ENCODE peak calls at places on chromosomes 7 and 10, in six cellular contexts. X is IMR-90; U is effector memory CD4-positive, alpha-beta T cell; I is lower lobe of right lung; H is naive thymus-derived CD4-positive, alpha-beta T cell; E is colonic mucosa. L is an unnamed sample.

GRCh38 chr7:105130048-105130447 is 116.0 kb downstream of the KMT2E start:
- DNase-seq in H (no peak), X (no peak), I (no peak), E (no peak), U (no peak), L (no peak)

GRCh38 chr10:59387951-59388431 is 25.6 kb upstream of the FAM13C start:
- DNase-seq in X (peak; percentile 90), I (no peak), E (no peak), U (no peak), H (no peak), L (no peak)

GRCh38 chr7:158645842-158646241 is 58.2 kb upstream of the PTPRN2 start:
- DNase-seq in H (no peak), U (no peak), E (no peak), X (no peak), I (no peak), L (no peak)

GRCh38 chr10:11804336-11804735 is 18.8 kb upstream of the PROSER2 start:
- DNase-seq in E (no peak), X (no peak), H (no peak), U (no peak), I (no peak), L (no peak)

GRCh38 chr7:123675092-123675473 is 19.4 kb downstream of the LMOD2 start:
- DNase-seq in I (no peak), E (no peak), X (peak; percentile 25), H (no peak), U (no peak), L (no peak)

GRCh38 chr7:134457166-134457565 is 1.7 kb downstream of the AKR1B1 start:
- DNase-seq in U (no peak), H (no peak), X (no peak), E (no peak), I (no peak), L (no peak)

GRCh38 chr7:101124376-101125056 is 2.4 kb upstream of the SERPINE1 start:
- DNase-seq in U (no peak), X (peak; percentile 88), H (no peak), I (no peak), E (no peak), L (no peak)

GRCh38 chr10:7306147-7306546 is 104.7 kb downstream of the SFMBT2 start:
- DNase-seq in I (no peak), H (no peak), E (no peak), X (peak; percentile 2), U (no peak), L (no peak)

GRCh38 chr10:96588060-96588554 is 1.3 kb upstream of the TM9SF3 start:
- DNase-seq in X (no peak), U (no peak), E (no peak), H (no peak), I (no peak), L (no peak)

GRCh38 chr7:94434031-94434430 is 39.3 kb downstream of the COL1A2 start:
- DNase-seq in I (no peak), X (peak; percentile 46), U (no peak), H (no peak), E (no peak), L (no peak)

GRCh38 chr7:104985259-104985617 is 28.8 kb upstream of the KMT2E start:
- DNase-seq in H (no peak), E (no peak), X (no peak), I (no peak), U (no peak), L (no peak)

DNA sequence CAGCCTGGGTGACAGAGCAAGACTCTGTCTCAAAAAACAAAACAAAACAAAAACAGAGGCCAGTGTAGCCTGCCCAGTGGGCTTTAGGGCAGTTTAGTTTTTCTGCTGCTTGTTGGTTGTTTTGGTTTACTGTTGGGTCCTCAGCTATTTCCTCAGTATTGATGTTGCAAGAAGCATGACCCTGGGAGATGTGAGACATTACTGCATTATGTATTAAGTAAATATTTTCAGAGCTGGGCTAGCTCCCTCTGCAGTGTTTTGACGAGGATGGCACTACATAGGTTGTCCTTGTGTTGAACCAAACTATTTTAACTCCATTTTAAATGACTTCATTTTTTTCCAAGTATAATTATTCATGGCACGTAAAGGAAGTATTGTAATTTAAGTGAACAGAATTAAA is 4.8 kb downstream of the AKAP9 start:
- DNase-seq in U (no peak), E (no peak), I (no peak), X (peak; percentile 75), H (no peak), L (no peak)
- H3K4me1 ChIP-seq in U (peaks cover 4% of the 10 kb centered on the region), E (peaks cover 8% of the 10 kb centered on the region), I (peaks cover 43% of the 10 kb centered on the region), X (peaks cover 3% of the 10 kb centered on the region), H (peaks cover 11% of the 10 kb centered on the region), L (peaks cover 14% of the 10 kb centered on the region)

GRCh38 chr7:132564090-132564489 is 12.2 kb downstream of the PLXNA4 start:
- DNase-seq in U (no peak), I (no peak), H (no peak), E (no peak), X (no peak), L (no peak)
- H3K27me3 ChIP-seq in U (no peaks in the 10 kb centered on the region), I (no peaks in the 10 kb centered on the region), H (no peaks in the 10 kb centered on the region), E (no peaks in the 10 kb centered on the region), X (no peaks in the 10 kb centered on the region), L (no peaks in the 10 kb centered on the region)

GRCh38 chr10:50229460-50229859 is 21.9 kb downstream of the ASAH2 start:
- DNase-seq in I (no peak), E (no peak), H (no peak), X (no peak), U (no peak), L (no peak)

GRCh38 chr10:50232261-50232639 is 19.1 kb downstream of the ASAH2 start:
- DNase-seq in I (no peak), U (no peak), E (peak; percentile 24), H (no peak), X (no peak), L (no peak)

GRCh38 chr10:50226610-50227009 is 24.7 kb downstream of the ASAH2 start:
- DNase-seq in U (no peak), X (no peak), I (no peak), H (no peak), E (no peak), L (no peak)

GRCh38 chr10:50231515-50232260 is 19.6 kb downstream of the ASAH2 start:
- DNase-seq in H (no peak), X (no peak), I (no peak), U (no peak), E (no peak), L (no peak)

DNA sequence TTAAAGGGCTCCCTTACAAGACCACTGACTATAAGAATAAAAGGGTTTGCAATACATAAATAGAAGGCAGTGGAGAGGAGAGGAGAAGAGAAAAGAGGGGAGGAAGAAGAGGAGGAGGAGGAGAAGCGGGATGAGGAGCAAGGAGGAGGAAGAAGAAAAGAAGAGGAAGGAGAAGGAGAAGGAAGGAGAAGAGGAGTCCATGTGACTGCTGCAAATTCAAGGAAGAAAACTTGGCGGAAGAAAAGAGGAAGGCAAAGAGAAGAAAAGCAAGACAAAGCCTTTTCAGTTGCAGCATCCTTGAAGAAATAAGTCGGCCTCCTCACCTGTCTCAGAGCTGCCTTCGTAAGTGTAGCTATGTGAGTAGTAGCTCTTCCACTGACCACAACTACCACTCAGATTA is 22.6 kb downstream of the ASAH2 start:
- DNase-seq in E (no peak), X (no peak), I (no peak), H (no peak), U (no peak), L (no peak)
- H3K4me1 ChIP-seq in E (no peaks in the 10 kb centered on the region), X (no peaks in the 10 kb centered on the region), I (no peaks in the 10 kb centered on the region), H (no peaks in the 10 kb centered on the region), U (no peaks in the 10 kb centered on the region), L (no peaks in the 10 kb centered on the region)

DNA sequence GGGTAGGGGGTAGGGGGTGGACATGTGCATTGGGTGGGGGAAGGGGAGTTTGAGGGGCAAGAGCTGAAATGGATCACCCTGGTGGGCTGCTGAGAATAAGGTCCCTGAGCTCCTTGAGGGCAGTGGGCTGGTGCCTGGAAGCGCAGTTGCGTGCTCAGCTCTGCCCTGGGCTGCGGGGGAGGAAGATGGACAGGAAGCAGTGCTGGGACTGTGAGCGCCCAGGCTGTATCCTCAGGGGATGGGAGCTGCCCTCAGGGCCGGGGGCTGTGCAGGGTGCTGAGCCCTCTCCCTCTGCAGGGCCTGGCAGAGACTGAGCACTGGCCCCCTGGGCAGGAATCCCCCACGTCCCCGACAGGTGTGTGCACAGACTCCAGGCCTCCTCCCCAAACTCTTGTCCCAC is 24.4 kb upstream of the ZNF467 start:
- DNase-seq in X (no peak), I (no peak), H (no peak), U (no peak), E (no peak), L (no peak)
- H3K27me3 ChIP-seq in X (peaks cover 14% of the 10 kb centered on the region), I (no peaks in the 10 kb centered on the region), H (no peaks in the 10 kb centered on the region), U (no peaks in the 10 kb centered on the region), E (no peaks in the 10 kb centered on the region), L (no peaks in the 10 kb centered on the region)

GRCh38 chr10:50603151-50603850 is 20.5 kb downstream of the SGMS1 start:
- DNase-seq in U (no peak), E (no peak), I (no peak), H (no peak), X (no peak), L (no peak)

GRCh38 chr10:50607526-50607925 is 16.2 kb downstream of the SGMS1 start:
- DNase-seq in U (no peak), E (no peak), H (no peak), X (no peak), I (no peak), L (no peak)

GRCh38 chr10:50604049-50604640 is 19.6 kb downstream of the SGMS1 start:
- DNase-seq in I (no peak), X (no peak), H (no peak), E (no peak), U (no peak), L (no peak)

GRCh38 chr10:50604823-50605222 is 18.9 kb downstream of the SGMS1 start:
- DNase-seq in I (no peak), H (no peak), U (no peak), X (no peak), E (no peak), L (no peak)

GRCh38 chr10:50605280-50606270 is 18.2 kb downstream of the SGMS1 start:
- DNase-seq in I (no peak), H (no peak), X (peak; percentile 98), U (no peak), E (peak; percentile 54), L (no peak)
- H3K4me1 ChIP-seq in I (peaks cover 72% of the 10 kb centered on the region), H (peaks cover 29% of the 10 kb centered on the region), X (peaks cover 13% of the 10 kb centered on the region), U (peaks cover 20% of the 10 kb centered on the region), E (peaks cover 6% of the 10 kb centered on the region), L (peaks cover 46% of the 10 kb centered on the region)

L was measured in thoracic aorta.